ENCODE peak calls at places on chromosomes 4 and X, in seven cellular contexts. J, W, U, O, V, A and M are unnamed samples.

GRCh38 chr4:2412885-2413716 is 5.3 kb downstream of the ZFYVE28 start:
- DNase-seq in J (peak), W (peak), U (peak), A (no peak), O (peak), V (peak), M (peak)

GRCh38 chr4:161650812-161651211 is 513.0 kb downstream of the FSTL5 start:
- DNase-seq in W (no peak), A (peak), J (no peak), O (no peak), U (no peak), V (no peak), M (no peak)

GRCh38 chrX:17596051-17596450 is 141.2 kb upstream of the SCML1 start:
- DNase-seq in W (no peak), O (no peak), U (no peak), V (no peak), J (no peak), A (no peak), M (no peak)

GRCh38 chrX:69192603-69193002 is 27.4 kb upstream of the PJA1 start:
- DNase-seq in U (no peak), V (no peak), O (no peak), J (no peak), W (no peak), A (no peak), M (no peak)

GRCh38 chr4:6910340-6910959 is 824 bp downstream of the TBC1D14 start:
- DNase-seq in A (no peak), W (no peak), V (no peak), O (peak), U (no peak), J (no peak), M (peak)

GRCh38 chr4:101031971-101032370 is 315.4 kb downstream of the PPP3CA start:
- DNase-seq in V (no peak), A (no peak), O (no peak), U (no peak), W (no peak), J (no peak), M (no peak)

GRCh38 chr4:148868207-148868606 is 426.0 kb upstream of the NR3C2 start:
- DNase-seq in O (peak), U (no peak), J (no peak), V (no peak), A (no peak), W (no peak), M (no peak)

GRCh38 chrX:16999275-16999674 is 52.8 kb downstream of the REPS2 start:
- DNase-seq in V (no peak), A (no peak), U (no peak), W (no peak), O (no peak), J (no peak), M (no peak)

GRCh38 chrX:2508648-2509335 is 8.0 kb upstream of the DHRSX start:
- DNase-seq in V (no peak), J (no peak), A (no peak), O (no peak), W (peak), U (no peak), M (no peak)

DNA sequence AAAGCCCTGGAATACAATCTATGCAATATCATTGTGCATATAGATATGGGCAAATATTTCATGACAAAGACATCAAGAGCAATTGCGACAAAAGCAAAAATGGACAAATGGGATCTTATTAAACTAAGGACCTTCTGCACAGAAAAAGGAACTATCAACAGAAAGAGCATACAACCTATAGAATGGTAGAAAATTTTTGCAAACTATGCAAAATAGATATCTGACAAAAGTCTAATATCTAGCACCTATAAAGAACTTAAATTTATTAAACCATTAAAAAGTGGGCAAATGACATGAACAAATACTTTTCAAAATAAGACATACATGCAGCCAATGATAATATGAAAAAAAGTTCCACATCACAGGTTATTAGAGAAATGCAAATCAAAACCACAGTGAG is 312.9 kb downstream of the GLUD2 start:
- DNase-seq in O (no peak), A (no peak), V (no peak), U (no peak), W (no peak), J (no peak), M (no peak)
- TF ChIP-seq POLR2A in O (no peak), A (no peak), V (no peak), U (no peak), W (no peak), J (no peak), M (no peak)

GRCh38 chrX:49053223-49054072 is 5.4 kb upstream of the CCDC120 start:
- DNase-seq in W (peak), V (peak), O (peak), A (no peak), U (peak), J (peak), M (peak)
- TF ChIP-seq POLR2A in W (no peak), V (peak), O (no peak), A (no peak), U (no peak), J (no peak), M (peak)

DNA sequence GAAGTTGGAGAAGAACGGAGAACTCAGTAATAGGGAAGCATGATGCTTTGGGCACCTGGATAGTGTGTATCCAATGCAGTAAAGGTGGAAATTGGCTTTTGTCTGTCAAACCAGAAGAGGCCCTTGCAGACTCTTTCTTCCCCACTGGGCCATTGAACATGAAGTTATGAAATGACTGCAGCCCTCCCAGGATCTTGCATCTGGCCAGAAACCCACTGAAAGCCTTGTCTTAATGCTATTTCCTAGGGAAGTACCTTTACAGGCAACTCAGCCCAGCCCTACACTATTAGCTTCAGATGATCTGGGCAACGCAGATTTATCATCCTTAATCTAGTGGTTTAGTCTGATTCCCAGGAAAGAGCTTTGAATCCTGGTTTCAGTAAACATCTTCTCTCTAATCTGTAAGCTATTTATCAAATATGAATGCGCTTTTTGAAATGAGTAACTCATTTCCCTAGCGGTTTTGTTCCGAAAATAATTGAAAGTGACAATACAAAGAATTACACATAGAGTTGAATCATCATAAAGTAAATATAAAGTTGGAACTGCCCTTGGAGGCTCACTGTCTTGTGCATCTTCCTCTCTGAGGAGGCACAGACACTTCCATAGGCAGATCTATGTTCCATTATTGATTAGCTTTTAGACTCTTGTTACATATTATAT is 464.1 kb downstream of the IDS start:
- DNase-seq in O (no peak), W (no peak), J (no peak), A (no peak), V (no peak), U (no peak), M (no peak)
- TF ChIP-seq POLR2A in O (no peak), W (no peak), J (no peak), A (no peak), V (no peak), U (no peak), M (no peak)

DNA sequence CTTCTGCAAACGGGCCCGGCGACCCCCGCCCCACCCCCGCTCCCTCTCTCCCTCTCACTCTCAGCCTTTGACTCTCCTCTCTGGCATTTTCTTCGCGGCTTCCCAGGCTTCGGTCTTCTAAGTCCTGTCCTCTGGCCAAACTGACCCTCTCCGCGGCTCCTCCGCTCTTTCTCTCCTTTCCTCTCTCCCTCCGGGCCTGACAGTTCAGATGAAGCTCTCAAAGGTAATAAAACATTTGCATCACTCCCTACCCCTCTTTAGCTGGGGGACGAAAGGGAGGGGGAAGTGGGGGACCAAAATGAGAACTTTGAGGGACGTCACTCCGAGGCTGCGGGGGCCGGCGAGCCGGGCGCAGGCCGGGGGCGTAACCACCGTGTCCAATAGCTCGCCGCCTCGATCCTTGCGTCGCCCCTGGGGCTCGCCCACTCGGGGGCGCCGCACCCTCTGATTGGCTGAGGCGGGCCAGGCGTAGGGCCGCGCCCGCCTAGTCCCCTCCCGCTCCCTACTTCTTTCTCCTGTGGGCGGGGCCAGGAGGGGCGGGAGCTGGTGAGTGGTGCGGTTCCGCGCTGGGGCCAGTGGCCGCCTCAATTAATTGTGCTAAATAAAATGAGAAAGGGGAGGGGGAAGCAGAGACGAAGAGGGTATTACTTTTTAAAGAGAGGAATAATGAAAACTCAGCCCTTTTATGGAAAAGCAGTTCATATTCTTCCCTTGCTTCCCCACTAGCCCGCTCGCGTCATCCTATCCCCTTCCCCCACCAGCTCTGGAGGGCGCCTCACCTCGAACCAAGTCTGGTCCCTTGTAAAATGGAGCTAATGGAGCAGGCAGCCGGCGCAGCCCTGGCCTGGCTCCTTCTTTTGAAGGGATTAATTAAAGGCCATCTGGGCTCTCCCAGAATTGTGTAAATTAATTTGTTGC is at the start of gene NKX6-1:
- DNase-seq in W (peak), V (peak), O (peak), J (peak), A (peak), U (peak), M (no peak)
- TF ChIP-seq POLR2A in W (no peak), V (no peak), O (no peak), J (no peak), A (no peak), U (no peak), M (no peak)

GRCh38 chr4:31383767-31384166 is 663.6 kb downstream of the PCDH7 start:
- DNase-seq in V (no peak), A (no peak), U (no peak), O (no peak), W (no peak), J (no peak), M (no peak)
- TF ChIP-seq POLR2A in V (no peak), A (no peak), U (no peak), O (no peak), W (no peak), J (no peak), M (no peak)

GRCh38 chrX:28960063-28960462 is 372.8 kb downstream of the IL1RAPL1 start:
- DNase-seq in W (no peak), A (no peak), V (no peak), O (no peak), U (no peak), J (no peak), M (no peak)
- TF ChIP-seq POLR2A in W (no peak), A (no peak), V (no peak), O (no peak), U (no peak), J (no peak), M (no peak)

DNA sequence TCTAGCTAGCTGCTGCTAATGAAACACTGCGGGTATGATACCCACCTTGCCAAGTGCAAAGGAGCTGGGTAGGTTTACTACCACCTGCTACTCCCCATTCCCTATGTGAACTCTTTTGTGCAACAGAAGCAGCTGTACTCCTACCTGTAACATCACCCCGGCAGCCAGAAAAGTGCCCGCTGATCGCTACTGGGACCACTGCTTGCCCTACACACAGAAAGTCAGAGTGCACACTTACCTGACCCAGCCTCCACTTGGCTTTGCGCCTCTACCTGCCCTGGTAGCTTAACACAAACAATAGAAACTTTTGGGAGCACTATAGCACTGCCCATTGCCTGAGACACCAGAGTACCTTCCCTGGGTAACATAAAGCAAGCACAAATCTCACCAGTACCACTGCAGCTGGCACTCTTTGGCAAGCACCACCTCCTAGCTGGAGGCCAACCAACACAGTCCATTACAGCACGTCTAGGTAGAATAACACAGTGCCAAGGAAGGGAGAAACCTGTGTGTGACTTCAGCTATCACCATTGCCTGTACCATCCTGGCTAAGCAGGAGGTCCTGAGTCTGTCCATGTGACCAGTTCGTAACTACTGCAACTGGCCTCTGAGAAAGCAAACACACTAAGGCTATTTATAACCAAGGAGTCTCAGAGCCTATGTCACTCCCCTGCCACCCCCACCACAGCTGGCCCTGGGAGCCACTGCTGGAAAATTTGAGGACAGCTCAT is 80.1 kb downstream of the CENPC start:
- DNase-seq in W (no peak), A (no peak), O (no peak), V (no peak), U (no peak), J (no peak), M (no peak)
- TF ChIP-seq POLR2A in W (no peak), A (no peak), O (no peak), V (no peak), U (no peak), J (no peak), M (no peak)

GRCh38 chr4:173509031-173510001 is 20.7 kb downstream of the HAND2 start:
- DNase-seq in V (peak), U (peak), W (no peak), O (peak), J (no peak), A (no peak), M (no peak)
- TF ChIP-seq POLR2A in V (no peak), U (no peak), W (no peak), O (no peak), J (no peak), A (no peak), M (peak)